ENCODE peak calls at places on chromosomes 11 and 22, in four cellular contexts. A is T1000, Y is NCI-H460, X is prostate gland. O is an unnamed sample.

GRCh38 chr11:40597546-40598113 is 861.8 kb downstream of the LRRC4C start:
- DNase-seq in A (no peak), Y (no peak), X (no peak), O (no peak)

GRCh38 chr11:43819926-43820325 is 60.7 kb upstream of the ALKBH3 start:
- DNase-seq in A (no peak), Y (no peak), X (no peak), O (no peak)

GRCh38 chr22:28894793-28895192 is 11.4 kb downstream of the ZNRF3 start:
- DNase-seq in A (no peak), Y (no peak), X (no peak), O (no peak)

GRCh38 chr11:113896156-113896879 is 8.3 kb upstream of the HTR3B start:
- DNase-seq in A (no peak), Y (peak; percentile 17), X (peak; percentile 46), O (peak; percentile 44)

GRCh38 chr22:40535642-40536041 is 100.9 kb downstream of the MRTFA start:
- DNase-seq in A (no peak), Y (no peak), X (no peak), O (no peak)

GRCh38 chr11:6646631-6647281 is 8.9 kb downstream of the DCHS1 start:
- DNase-seq in A (no peak), Y (no peak), X (no peak), O (no peak)

GRCh38 chr11:72267956-72268617 is 24.1 kb upstream of the PHOX2A start:
- DNase-seq in A (no peak), Y (no peak), X (no peak), O (no peak)

GRCh38 chr11:70517996-70518907 is 119.9 kb downstream of the CTTN start:
- DNase-seq in A (peak; percentile 76), Y (no peak), X (no peak), O (peak; percentile 86)

GRCh38 chr11:43573233-43573632 is 107.3 kb upstream of the HSD17B12 start:
- DNase-seq in A (no peak), Y (peak; percentile 17), X (no peak), O (peak; percentile 26)

GRCh38 chr11:11814614-11815452 is 26.9 kb upstream of the USP47 start:
- DNase-seq in A (no peak), Y (no peak), X (no peak), O (no peak)

GRCh38 chr11:46743693-46744339 is 24.8 kb downstream of the F2 start:
- DNase-seq in A (no peak), Y (no peak), X (no peak), O (no peak)

GRCh38 chr11:102318469-102318868 is 1.2 kb downstream of the BIRC3 start:
- DNase-seq in A (no peak), Y (no peak), X (no peak), O (no peak)

GRCh38 chr11:109789911-109790310 is 303.3 kb upstream of the ZC3H12C start:
- DNase-seq in A (no peak), Y (no peak), X (no peak), O (no peak)

GRCh38 chr22:20432244-20432686 is 5.4 kb downstream of the SCARF2 start:
- DNase-seq in A (no peak), Y (no peak), X (no peak), O (no peak)

O was measured in myocyte.